ENCODE peak calls at places on chromosome 1, in seven cellular contexts. One of them, this sample, is unnamed.

GRCh38 chr1:105874621-105875020 is 1181.9 kb upstream of the PRMT6 start:
- DNase-seq in A549: no peak
- DNase-seq in mucosa of descending colon: no peak
- DNase-seq in CD4-positive, CD25-positive, alpha-beta regulatory T cell: no peak
- DNase-seq in dorsolateral prefrontal cortex: no peak
- DNase-seq in adrenal gland: no peak
- DNase-seq in naive thymus-derived CD4-positive, alpha-beta T cell: no peak
- DNase-seq in this sample: no peak

GRCh38 chr1:211653329-211653728 is 22.1 kb downstream of the NEK2 start:
- DNase-seq in A549: no peak
- DNase-seq in mucosa of descending colon: no peak
- DNase-seq in CD4-positive, CD25-positive, alpha-beta regulatory T cell: no peak
- DNase-seq in dorsolateral prefrontal cortex: no peak
- DNase-seq in adrenal gland: no peak
- DNase-seq in naive thymus-derived CD4-positive, alpha-beta T cell: no peak
- DNase-seq in this sample: peak

GRCh38 chr1:173411835-173412742 is 65.0 kb upstream of the PRDX6 start:
- DNase-seq in A549: no peak
- DNase-seq in mucosa of descending colon: no peak
- DNase-seq in CD4-positive, CD25-positive, alpha-beta regulatory T cell: no peak
- DNase-seq in dorsolateral prefrontal cortex: no peak
- DNase-seq in adrenal gland: peak
- DNase-seq in naive thymus-derived CD4-positive, alpha-beta T cell: no peak
- DNase-seq in this sample: peak

GRCh38 chr1:230807029-230807428 is 59.8 kb downstream of the CAPN9 start:
- DNase-seq in A549: no peak
- DNase-seq in mucosa of descending colon: no peak
- DNase-seq in CD4-positive, CD25-positive, alpha-beta regulatory T cell: no peak
- DNase-seq in dorsolateral prefrontal cortex: peak
- DNase-seq in adrenal gland: no peak
- DNase-seq in naive thymus-derived CD4-positive, alpha-beta T cell: no peak
- DNase-seq in this sample: no peak

GRCh38 chr1:222663535-222663934 is 45.6 kb downstream of the MIA3 start:
- DNase-seq in A549: no peak
- DNase-seq in mucosa of descending colon: no peak
- DNase-seq in CD4-positive, CD25-positive, alpha-beta regulatory T cell: no peak
- DNase-seq in dorsolateral prefrontal cortex: no peak
- DNase-seq in adrenal gland: no peak
- DNase-seq in naive thymus-derived CD4-positive, alpha-beta T cell: no peak
- DNase-seq in this sample: no peak

GRCh38 chr1:166169182-166169581 is 2.4 kb upstream of the FAM78B start:
- DNase-seq in A549: no peak
- DNase-seq in mucosa of descending colon: no peak
- DNase-seq in CD4-positive, CD25-positive, alpha-beta regulatory T cell: no peak
- DNase-seq in dorsolateral prefrontal cortex: no peak
- DNase-seq in adrenal gland: no peak
- DNase-seq in naive thymus-derived CD4-positive, alpha-beta T cell: no peak
- DNase-seq in this sample: no peak

GRCh38 chr1:205355054-205355453 is 1.7 kb downstream of the KLHDC8A start:
- DNase-seq in A549: no peak
- DNase-seq in mucosa of descending colon: peak
- DNase-seq in CD4-positive, CD25-positive, alpha-beta regulatory T cell: no peak
- DNase-seq in dorsolateral prefrontal cortex: no peak
- DNase-seq in adrenal gland: no peak
- DNase-seq in naive thymus-derived CD4-positive, alpha-beta T cell: no peak
- DNase-seq in this sample: no peak

GRCh38 chr1:20282544-20282943 is 8.1 kb upstream of the VWA5B1 start:
- DNase-seq in A549: no peak
- DNase-seq in mucosa of descending colon: no peak
- DNase-seq in CD4-positive, CD25-positive, alpha-beta regulatory T cell: no peak
- DNase-seq in dorsolateral prefrontal cortex: no peak
- DNase-seq in adrenal gland: no peak
- DNase-seq in naive thymus-derived CD4-positive, alpha-beta T cell: no peak
- DNase-seq in this sample: no peak

GRCh38 chr1:3172431-3173112 is 103.6 kb downstream of the PRDM16 start:
- DNase-seq in A549: no peak
- DNase-seq in mucosa of descending colon: no peak
- DNase-seq in CD4-positive, CD25-positive, alpha-beta regulatory T cell: no peak
- DNase-seq in dorsolateral prefrontal cortex: no peak
- DNase-seq in adrenal gland: no peak
- DNase-seq in naive thymus-derived CD4-positive, alpha-beta T cell: no peak
- DNase-seq in this sample: no peak

GRCh38 chr1:3169621-3170356 is 100.8 kb downstream of the PRDM16 start:
- DNase-seq in A549: no peak
- DNase-seq in mucosa of descending colon: no peak
- DNase-seq in CD4-positive, CD25-positive, alpha-beta regulatory T cell: no peak
- DNase-seq in dorsolateral prefrontal cortex: no peak
- DNase-seq in adrenal gland: no peak
- DNase-seq in naive thymus-derived CD4-positive, alpha-beta T cell: no peak
- DNase-seq in this sample: no peak

GRCh38 chr1:3168678-3169077 is 99.7 kb downstream of the PRDM16 start:
- DNase-seq in A549: no peak
- DNase-seq in mucosa of descending colon: no peak
- DNase-seq in CD4-positive, CD25-positive, alpha-beta regulatory T cell: no peak
- DNase-seq in dorsolateral prefrontal cortex: no peak
- DNase-seq in adrenal gland: no peak
- DNase-seq in naive thymus-derived CD4-positive, alpha-beta T cell: no peak
- DNase-seq in this sample: no peak

GRCh38 chr1:3171761-3172160 is 102.8 kb downstream of the PRDM16 start:
- DNase-seq in A549: no peak
- DNase-seq in mucosa of descending colon: no peak
- DNase-seq in CD4-positive, CD25-positive, alpha-beta regulatory T cell: no peak
- DNase-seq in dorsolateral prefrontal cortex: no peak
- DNase-seq in adrenal gland: no peak
- DNase-seq in naive thymus-derived CD4-positive, alpha-beta T cell: no peak
- DNase-seq in this sample: no peak

DNA sequence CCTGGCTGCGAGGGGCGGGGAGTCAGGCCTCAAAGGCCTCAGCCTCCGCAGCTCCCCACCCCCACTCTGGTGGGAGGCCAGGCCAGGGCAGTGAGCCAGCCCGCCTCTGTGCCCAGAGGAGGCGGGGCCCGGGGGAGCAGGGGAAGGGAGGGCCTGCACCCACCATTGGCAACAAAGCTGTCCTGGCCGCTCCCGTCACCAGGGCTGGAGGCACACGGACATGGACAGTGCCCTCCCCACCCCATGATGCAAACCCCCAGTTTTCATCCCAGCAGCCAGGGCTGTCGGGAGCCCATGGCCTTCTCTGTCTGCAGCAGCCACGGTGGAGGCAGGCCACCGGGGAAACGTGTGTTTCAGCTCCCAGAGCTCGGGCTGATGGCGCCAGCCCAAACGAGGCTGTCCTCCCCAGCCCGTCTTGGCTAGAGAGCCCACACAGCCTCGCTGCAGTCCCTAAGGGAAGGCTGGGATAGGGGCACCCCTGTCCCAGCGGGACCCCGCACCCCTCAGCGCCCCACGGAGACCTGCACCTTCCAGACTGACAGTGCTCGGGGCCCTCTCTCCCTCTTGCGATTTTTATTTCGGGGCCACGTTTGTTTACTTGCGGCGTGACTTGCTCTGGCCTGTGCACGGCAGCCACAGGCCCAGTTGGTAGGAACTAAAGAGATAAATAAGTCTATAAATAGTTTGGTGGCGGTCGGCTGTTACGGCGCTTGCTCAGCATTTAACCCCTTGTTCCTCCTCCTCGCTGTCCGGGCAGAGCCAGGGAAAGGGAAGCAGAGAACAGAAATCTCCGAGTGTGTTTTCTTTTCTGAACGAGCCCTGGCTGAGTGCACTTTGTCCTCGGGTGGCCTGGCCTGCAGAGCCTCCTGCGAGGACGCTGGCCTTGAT is 101.8 kb downstream of the PRDM16 start:
- DNase-seq in A549: no peak
- DNase-seq in mucosa of descending colon: peak
- DNase-seq in CD4-positive, CD25-positive, alpha-beta regulatory T cell: no peak
- DNase-seq in dorsolateral prefrontal cortex: peak
- DNase-seq in adrenal gland: peak
- DNase-seq in naive thymus-derived CD4-positive, alpha-beta T cell: no peak
- DNase-seq in this sample: peak
- H3K4me3 ChIP-seq in A549: no peak
- H3K4me3 ChIP-seq in mucosa of descending colon: no peak
- H3K4me3 ChIP-seq in CD4-positive, CD25-positive, alpha-beta regulatory T cell: no peak
- H3K4me3 ChIP-seq in dorsolateral prefrontal cortex: peak
- H3K4me3 ChIP-seq in adrenal gland: no peak
- H3K4me3 ChIP-seq in naive thymus-derived CD4-positive, alpha-beta T cell: no peak
- H3K4me3 ChIP-seq in this sample: peak

GRCh38 chr1:22915816-22916468 is 56.7 kb downstream of the LACTBL1 start:
- DNase-seq in A549: no peak
- DNase-seq in mucosa of descending colon: no peak
- DNase-seq in CD4-positive, CD25-positive, alpha-beta regulatory T cell: no peak
- DNase-seq in dorsolateral prefrontal cortex: no peak
- DNase-seq in adrenal gland: no peak
- DNase-seq in naive thymus-derived CD4-positive, alpha-beta T cell: no peak
- DNase-seq in this sample: no peak

GRCh38 chr1:22918644-22919043 is 54.0 kb downstream of the LACTBL1 start:
- DNase-seq in A549: no peak
- DNase-seq in mucosa of descending colon: no peak
- DNase-seq in CD4-positive, CD25-positive, alpha-beta regulatory T cell: no peak
- DNase-seq in dorsolateral prefrontal cortex: no peak
- DNase-seq in adrenal gland: no peak
- DNase-seq in naive thymus-derived CD4-positive, alpha-beta T cell: no peak
- DNase-seq in this sample: no peak

GRCh38 chr1:22915280-22915679 is 57.4 kb downstream of the LACTBL1 start:
- DNase-seq in A549: no peak
- DNase-seq in mucosa of descending colon: no peak
- DNase-seq in CD4-positive, CD25-positive, alpha-beta regulatory T cell: no peak
- DNase-seq in dorsolateral prefrontal cortex: no peak
- DNase-seq in adrenal gland: no peak
- DNase-seq in naive thymus-derived CD4-positive, alpha-beta T cell: no peak
- DNase-seq in this sample: no peak

GRCh38 chr1:22914633-22915217 is 57.9 kb downstream of the LACTBL1 start:
- DNase-seq in A549: no peak
- DNase-seq in mucosa of descending colon: no peak
- DNase-seq in CD4-positive, CD25-positive, alpha-beta regulatory T cell: no peak
- DNase-seq in dorsolateral prefrontal cortex: no peak
- DNase-seq in adrenal gland: no peak
- DNase-seq in naive thymus-derived CD4-positive, alpha-beta T cell: no peak
- DNase-seq in this sample: no peak

GRCh38 chr1:22916469-22916817 is 56.2 kb downstream of the LACTBL1 start:
- DNase-seq in A549: no peak
- DNase-seq in mucosa of descending colon: peak
- DNase-seq in CD4-positive, CD25-positive, alpha-beta regulatory T cell: no peak
- DNase-seq in dorsolateral prefrontal cortex: peak
- DNase-seq in adrenal gland: no peak
- DNase-seq in naive thymus-derived CD4-positive, alpha-beta T cell: no peak
- DNase-seq in this sample: no peak
- H3K4me3 ChIP-seq in A549: no peak
- H3K4me3 ChIP-seq in mucosa of descending colon: no peak
- H3K4me3 ChIP-seq in CD4-positive, CD25-positive, alpha-beta regulatory T cell: no peak
- H3K4me3 ChIP-seq in dorsolateral prefrontal cortex: no peak
- H3K4me3 ChIP-seq in adrenal gland: no peak
- H3K4me3 ChIP-seq in naive thymus-derived CD4-positive, alpha-beta T cell: no peak
- H3K4me3 ChIP-seq in this sample: no peak

DNA sequence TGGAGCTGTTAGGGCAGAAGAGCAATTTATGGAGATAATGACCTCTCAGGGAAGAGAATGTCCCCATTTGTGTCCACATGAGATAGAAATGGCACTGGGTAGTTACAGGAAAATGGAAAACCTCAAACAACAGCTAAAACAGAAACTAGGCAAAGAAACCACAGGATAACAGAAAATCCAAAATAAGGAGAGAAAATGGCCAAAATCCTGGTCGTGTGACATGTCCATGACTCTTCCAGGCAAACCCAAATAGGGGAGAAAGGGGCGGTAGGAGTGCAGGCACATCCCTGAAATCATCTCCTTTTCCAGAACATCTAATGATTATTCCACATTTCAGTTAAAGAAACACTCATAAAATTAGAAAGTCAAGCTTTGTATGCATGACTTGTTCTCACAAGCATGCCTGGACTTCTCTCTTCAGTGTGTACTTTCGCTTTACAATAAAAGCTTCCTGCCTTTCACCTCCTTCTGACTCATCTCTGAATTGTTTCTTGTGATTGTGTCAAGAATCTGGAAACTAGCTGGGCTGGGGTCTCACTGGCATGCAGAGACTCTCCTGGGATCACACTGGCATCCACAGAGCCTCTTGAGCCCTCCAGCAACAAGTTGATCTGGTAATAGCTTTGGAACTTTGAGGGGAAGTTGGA is 171.4 kb upstream of the ZP4 start:
- DNase-seq in A549: no peak
- DNase-seq in mucosa of descending colon: no peak
- DNase-seq in CD4-positive, CD25-positive, alpha-beta regulatory T cell: no peak
- DNase-seq in dorsolateral prefrontal cortex: no peak
- DNase-seq in adrenal gland: no peak
- DNase-seq in naive thymus-derived CD4-positive, alpha-beta T cell: no peak
- DNase-seq in this sample: peak
- H3K4me3 ChIP-seq in A549: no peak
- H3K4me3 ChIP-seq in mucosa of descending colon: no peak
- H3K4me3 ChIP-seq in CD4-positive, CD25-positive, alpha-beta regulatory T cell: no peak
- H3K4me3 ChIP-seq in dorsolateral prefrontal cortex: no peak
- H3K4me3 ChIP-seq in adrenal gland: no peak
- H3K4me3 ChIP-seq in naive thymus-derived CD4-positive, alpha-beta T cell: no peak
- H3K4me3 ChIP-seq in this sample: no peak

GRCh38 chr1:21294266-21295058 is 4.2 kb upstream of the ECE1 start:
- DNase-seq in A549: no peak
- DNase-seq in mucosa of descending colon: peak
- DNase-seq in CD4-positive, CD25-positive, alpha-beta regulatory T cell: peak
- DNase-seq in dorsolateral prefrontal cortex: no peak
- DNase-seq in adrenal gland: no peak
- DNase-seq in naive thymus-derived CD4-positive, alpha-beta T cell: peak
- DNase-seq in this sample: no peak

GRCh38 chr1:21292991-21293536 is 2.8 kb upstream of the ECE1 start:
- DNase-seq in A549: no peak
- DNase-seq in mucosa of descending colon: peak
- DNase-seq in CD4-positive, CD25-positive, alpha-beta regulatory T cell: peak
- DNase-seq in dorsolateral prefrontal cortex: no peak
- DNase-seq in adrenal gland: no peak
- DNase-seq in naive thymus-derived CD4-positive, alpha-beta T cell: peak
- DNase-seq in this sample: no peak

GRCh38 chr1:21295059-21295401 is 4.8 kb upstream of the ECE1 start:
- DNase-seq in A549: no peak
- DNase-seq in mucosa of descending colon: no peak
- DNase-seq in CD4-positive, CD25-positive, alpha-beta regulatory T cell: peak
- DNase-seq in dorsolateral prefrontal cortex: no peak
- DNase-seq in adrenal gland: peak
- DNase-seq in naive thymus-derived CD4-positive, alpha-beta T cell: no peak
- DNase-seq in this sample: no peak

GRCh38 chr1:21292503-21292990 is 2.3 kb upstream of the ECE1 start:
- DNase-seq in A549: no peak
- DNase-seq in mucosa of descending colon: no peak
- DNase-seq in CD4-positive, CD25-positive, alpha-beta regulatory T cell: no peak
- DNase-seq in dorsolateral prefrontal cortex: no peak
- DNase-seq in adrenal gland: no peak
- DNase-seq in naive thymus-derived CD4-positive, alpha-beta T cell: no peak
- DNase-seq in this sample: no peak

DNA sequence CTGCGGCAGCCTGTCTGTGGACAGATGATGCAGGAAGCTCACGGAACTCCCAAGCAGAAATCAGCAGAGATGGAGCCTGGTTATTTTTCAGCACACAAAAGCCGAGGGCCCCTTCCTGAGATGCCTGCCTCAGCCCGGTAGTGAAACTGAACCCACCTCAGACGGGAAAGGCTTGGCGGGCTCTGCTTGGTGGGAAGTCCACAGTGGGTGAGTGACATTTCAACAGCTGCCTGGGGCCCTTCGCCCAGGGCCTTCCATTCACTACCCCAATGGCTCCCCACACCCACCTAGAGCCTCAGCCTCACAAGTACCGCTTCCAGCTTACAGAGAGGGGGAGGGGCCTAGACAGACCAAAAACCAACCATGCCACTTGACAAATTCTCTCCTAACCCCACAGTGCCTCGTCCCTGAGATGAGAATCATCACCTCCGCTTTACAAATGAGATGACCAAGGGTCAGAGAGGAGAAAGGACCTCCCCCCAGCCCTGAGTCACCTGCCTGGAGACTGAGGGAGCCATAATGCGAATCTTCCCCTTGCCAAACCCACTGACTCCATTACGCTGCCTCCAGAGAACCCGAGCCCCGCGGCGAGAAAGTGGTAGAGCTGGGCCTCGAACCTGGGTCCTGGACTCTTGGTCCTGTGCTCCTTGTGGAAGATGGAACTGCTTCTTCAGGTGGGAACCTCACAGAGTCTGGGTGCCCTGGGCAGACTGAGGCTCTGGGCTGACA is 3.4 kb upstream of the ECE1 start:
- DNase-seq in A549: no peak
- DNase-seq in mucosa of descending colon: peak
- DNase-seq in CD4-positive, CD25-positive, alpha-beta regulatory T cell: peak
- DNase-seq in dorsolateral prefrontal cortex: no peak
- DNase-seq in adrenal gland: no peak
- DNase-seq in naive thymus-derived CD4-positive, alpha-beta T cell: peak
- DNase-seq in this sample: no peak
- H3K4me3 ChIP-seq in A549: no peak
- H3K4me3 ChIP-seq in mucosa of descending colon: no peak
- H3K4me3 ChIP-seq in CD4-positive, CD25-positive, alpha-beta regulatory T cell: peak
- H3K4me3 ChIP-seq in dorsolateral prefrontal cortex: no peak
- H3K4me3 ChIP-seq in adrenal gland: no peak
- H3K4me3 ChIP-seq in naive thymus-derived CD4-positive, alpha-beta T cell: peak
- H3K4me3 ChIP-seq in this sample: no peak

This sample was measured in adipocyte.